ENCODE peak calls at places on chromosomes 6 and 20, in nine cellular contexts. G is activated T-helper 1 cell treated with anti-CD3 and anti-CD28 coated beads, Interleukin-12 subunit alpha, Interleukin-12 subunit beta, Interleukin-2, Interleukin-4 antibody, amounts not matched to agents 30 ng/mL and 10 ng/mL and 1 ng/mL, durations not matched to agents 14 hours and 24 hours and 36 hours; D is LHCN-M2; W is NCI-H1417; C is HFFc6; H is uterus; A is HCT116; S is stimulated activated CD4-positive, alpha-beta T cell treated with anti-CD3 and anti-CD28 coated beads, Interleukin-4, amount 100 ng/mL, for 1 hour; Q is activated CD4-positive, alpha-beta T cell treated with anti-CD3 and anti-CD28 coated beads, Interleukin-2, amount 10 ng/mL, durations not matched to agents 7 days and 5 days. L is an unnamed sample.

GRCh38 chr6:43282060-43282459 is 16.0 kb upstream of the SLC22A7 start:
- DNase-seq in A (no peak), W (no peak), D (no peak), C (no peak), H (no peak), S (no peak), G (no peak), Q (no peak), L (no peak)

GRCh38 chr20:16865406-16865805 is 117.2 kb downstream of the OTOR start:
- DNase-seq in W (peak; percentile 39), S (no peak), C (no peak), D (no peak), G (no peak), Q (no peak), A (no peak), H (no peak), L (no peak)

GRCh38 chr6:149636116-149636515 is 12.4 kb downstream of the KATNA1 start:
- DNase-seq in C (peak; percentile 38), S (no peak), Q (no peak), A (peak; percentile 41), H (no peak), D (peak; percentile 66), G (no peak), W (no peak), L (no peak)

GRCh38 chr20:41218466-41218865 is 81.1 kb downstream of the PLCG1 start:
- DNase-seq in W (no peak), H (no peak), S (no peak), A (no peak), Q (no peak), D (peak; percentile 40), C (peak; percentile 38), G (no peak), L (no peak)

GRCh38 chr6:37365791-37366190 is 12.0 kb downstream of the RNF8 start:
- DNase-seq in C (peak; percentile 22), S (no peak), W (no peak), D (peak; percentile 24), Q (no peak), H (no peak), G (no peak), A (no peak), L (no peak)

GRCh38 chr6:143205983-143206382 is 145.3 kb downstream of the AIG1 start:
- DNase-seq in C (no peak), D (no peak), S (no peak), A (no peak), G (no peak), H (no peak), Q (no peak), W (no peak), L (no peak)

GRCh38 chr6:28269492-28269891 is 2.5 kb downstream of the ZSCAN26 start:
- DNase-seq in H (no peak), W (no peak), C (peak; percentile 88), A (peak; percentile 64), G (no peak), D (peak; percentile 85), Q (no peak), S (no peak), L (no peak)

GRCh38 chr6:131199568-131200272 is 64.5 kb downstream of the AKAP7 start:
- DNase-seq in C (peak; percentile 55), W (peak; percentile 36), D (peak; percentile 41), G (peak; percentile 71), Q (peak; percentile 85), H (no peak), A (peak; percentile 12), S (peak; percentile 46), L (peak; percentile 83)

GRCh38 chr6:85418059-85418458 is 31.8 kb upstream of the NT5E start:
- DNase-seq in C (peak; percentile 63), Q (no peak), D (peak; percentile 80), S (no peak), A (no peak), H (no peak), W (no peak), G (no peak), L (no peak)

GRCh38 chr6:40138273-40138720 is 204.0 kb upstream of the MOCS1 start:
- DNase-seq in S (no peak), H (no peak), W (no peak), G (no peak), C (no peak), Q (no peak), D (no peak), A (no peak), L (no peak)

GRCh38 chr6:87589693-87590416 is at the start of the genes ORC3 and RARS2:
- DNase-seq in C (peak; percentile 93), G (peak; percentile 96), W (peak; percentile 93), Q (peak; percentile 96), H (peak; percentile 96), D (peak; percentile 89), S (peak; percentile 94), A (peak; percentile 82), L (peak; percentile 98)

GRCh38 chr6:143967861-143968498 is 40.1 kb downstream of the PLAGL1 start:
- DNase-seq in D (no peak), H (no peak), C (no peak), S (no peak), W (no peak), Q (no peak), G (no peak), A (no peak), L (no peak)

GRCh38 chr6:139778688-139779087 is 404.2 kb upstream of the CITED2 start:
- DNase-seq in S (no peak), H (no peak), G (no peak), C (peak; percentile 13), D (peak; percentile 65), A (no peak), W (peak; percentile 75), Q (no peak), L (no peak)

GRCh38 chr20:52204136-52204535 is 12.6 kb upstream of the ZFP64 start:
- DNase-seq in G (no peak), A (peak; percentile 8), D (peak; percentile 3), S (no peak), H (no peak), W (no peak), C (no peak), Q (no peak), L (no peak)

GRCh38 chr6:113352029-113352801 is 504.9 kb upstream of the MARCKS start:
- DNase-seq in A (peak; percentile 90), C (peak; percentile 80), G (no peak), H (no peak), Q (no peak), W (no peak), D (peak; percentile 87), S (no peak), L (no peak)

GRCh38 chr6:160029525-160029924 is 60.6 kb downstream of the IGF2R start:
- DNase-seq in Q (no peak), A (no peak), C (no peak), D (no peak), S (no peak), W (no peak), G (no peak), H (no peak), L (no peak)

GRCh38 chr6:5501837-5502236 is 240.5 kb downstream of the FARS2 start:
- DNase-seq in D (peak; percentile 73), C (no peak), H (no peak), W (peak; percentile 8), A (no peak), Q (no peak), S (no peak), G (no peak), L (no peak)

GRCh38 chr6:104182811-104183210 is 676.9 kb downstream of the HACE1 start:
- DNase-seq in W (no peak), H (no peak), G (no peak), Q (no peak), A (no peak), S (no peak), C (no peak), D (no peak), L (no peak)

GRCh38 chr6:6659600-6660327 is 71.2 kb downstream of the LY86 start:
- DNase-seq in A (no peak), Q (no peak), S (no peak), G (no peak), C (no peak), H (no peak), D (no peak), W (no peak), L (no peak)